ENCODE peak calls at places on chromosomes 2 and 18, in four cellular contexts. V is H9, E is IMR-90, H is H1. O is an unnamed sample.

GRCh38 chr2:71882949-71883472 is 264.7 kb downstream of the CYP26B1 start:
- DNase-seq in H (no peak), V (peak), E (peak), O (peak)

GRCh38 chr2:126342457-126342856 is 313.5 kb upstream of the GYPC start:
- DNase-seq in H (no peak), V (no peak), E (no peak), O (no peak)

GRCh38 chr18:63890950-63891304 is 3.4 kb downstream of the SERPINB2 start:
- DNase-seq in E (peak), H (no peak), V (no peak), O (no peak)

GRCh38 chr18:47203626-47204464 is 27.7 kb upstream of the IER3IP1 start:
- DNase-seq in E (no peak), H (no peak), V (no peak), O (peak)

GRCh38 chr2:45962522-45962921 is 311.0 kb downstream of the PRKCE start:
- DNase-seq in V (no peak), H (no peak), E (peak), O (no peak)

GRCh38 chr2:172101008-172101706 is 1.5 kb downstream of the DLX2 start:
- DNase-seq in E (no peak), V (no peak), H (peak), O (peak)

GRCh38 chr2:171922230-171923022 is at the start of gene HAT1:
- DNase-seq in E (peak), H (peak), V (peak), O (peak)

GRCh38 chr2:112259509-112260294 is 4.9 kb upstream of the ZC3H8 start:
- DNase-seq in V (peak), H (peak), E (peak), O (peak)

GRCh38 chr2:241948299-241948897 is 78.9 kb downstream of the RTP5 start:
- DNase-seq in H (no peak), V (no peak), E (no peak), O (no peak)

GRCh38 chr2:40303746-40304145 is 148.1 kb downstream of the SLC8A1 start:
- DNase-seq in H (no peak), E (no peak), V (no peak), O (no peak)

GRCh38 chr2:69164379-69164778 is 151.4 kb downstream of the ANTXR1 start:
- DNase-seq in H (no peak), E (peak), V (no peak), O (no peak)

GRCh38 chr2:192379736-192380135 is 185.0 kb upstream of the TMEFF2 start:
- DNase-seq in V (no peak), E (no peak), H (no peak), O (no peak)

GRCh38 chr2:241597561-241597960 is 39.0 kb downstream of the BOK start:
- DNase-seq in E (no peak), H (no peak), V (no peak), O (no peak)

GRCh38 chr2:239495175-239495574 is 94.4 kb upstream of the HDAC4 start:
- DNase-seq in H (no peak), E (no peak), V (no peak), O (no peak)

GRCh38 chr18:48667276-48668254 is 128.7 kb downstream of the CTIF start:
- DNase-seq in E (peak), V (peak), H (no peak), O (peak)

GRCh38 chr18:62144338-62144737 is 42.5 kb downstream of the PIGN start:
- DNase-seq in E (no peak), V (no peak), H (no peak), O (no peak)

GRCh38 chr2:234565201-234565600 is 68.3 kb upstream of the ARL4C start:
- DNase-seq in V (no peak), E (no peak), H (no peak), O (no peak)

GRCh38 chr18:6242004-6242403 is 172.7 kb downstream of the L3MBTL4 start:
- DNase-seq in H (no peak), E (no peak), V (peak), O (no peak)

GRCh38 chr18:47752796-47753645 is 177.4 kb downstream of the SMAD2 start:
- DNase-seq in V (no peak), H (peak), E (no peak), O (no peak)

GRCh38 chr2:69499966-69500365 is 62.7 kb upstream of the NFU1 start:
- DNase-seq in E (peak), V (no peak), H (no peak), O (no peak)

GRCh38 chr2:118845005-118845842 is 2.2 kb downstream of the EN1 start:
- DNase-seq in E (no peak), H (peak), V (peak), O (peak)

GRCh38 chr2:17550907-17551306 is 10.4 kb downstream of the VSNL1 start:
- DNase-seq in E (no peak), H (no peak), V (no peak), O (no peak)

GRCh38 chr2:203802277-203803045 is 65.1 kb upstream of the CTLA4 start:
- DNase-seq in E (peak), H (no peak), V (no peak), O (no peak)

GRCh38 chr2:10033251-10034006 is 9.9 kb upstream of the KLF11 start:
- DNase-seq in V (no peak), H (no peak), E (no peak), O (no peak)

GRCh38 chr2:207385903-207386302 is 143.9 kb upstream of the CREB1 start:
- DNase-seq in V (no peak), H (no peak), E (peak), O (no peak)

GRCh38 chr2:222810044-222810443 is 50.8 kb upstream of the ACSL3 start:
- DNase-seq in V (no peak), H (no peak), E (no peak), O (no peak)

GRCh38 chr2:195533771-195534642 is 123.0 kb upstream of the SLC39A10 start:
- DNase-seq in V (no peak), H (no peak), E (peak), O (peak)

GRCh38 chr18:78982186-78982585 is 2.6 kb downstream of the SALL3 start:
- DNase-seq in H (no peak), V (no peak), E (no peak), O (peak)

GRCh38 chr2:157125685-157126084 is 131.8 kb upstream of the GALNT5 start:
- DNase-seq in H (no peak), E (no peak), V (no peak), O (no peak)

GRCh38 chr18:48804856-48805610 is 145.7 kb downstream of the SMAD7 start:
- DNase-seq in E (no peak), H (no peak), V (peak), O (no peak)

GRCh38 chr18:10724666-10725065 is 198.8 kb downstream of the NAPG start:
- DNase-seq in V (no peak), E (no peak), H (no peak), O (no peak)

GRCh38 chr2:26336719-26337118 is 9.2 kb upstream of the SELENOI start:
- DNase-seq in E (no peak), V (no peak), H (no peak), O (no peak)

GRCh38 chr2:188079176-188079575 is 212.5 kb upstream of the GULP1 start:
- DNase-seq in E (peak), H (no peak), V (no peak), O (no peak)

DNA sequence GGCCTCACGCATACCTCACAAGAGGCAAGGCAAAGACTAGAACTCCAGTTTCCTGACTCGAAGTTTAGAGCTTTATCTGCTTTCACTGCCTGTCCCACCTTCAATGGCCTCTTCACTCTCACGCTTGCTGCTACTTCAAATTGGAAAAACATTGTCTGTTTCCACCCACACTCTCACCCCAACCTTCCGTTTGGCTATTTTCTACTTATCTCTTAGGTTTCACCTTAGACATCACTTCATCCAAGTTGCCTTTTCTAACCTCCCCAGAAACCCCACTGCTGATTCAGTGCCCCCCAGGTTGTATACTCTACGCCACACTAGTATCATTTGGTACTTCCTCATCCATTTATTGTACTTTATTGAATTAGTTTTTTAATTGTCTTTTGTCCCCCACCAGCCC is 5.2 kb upstream of the MBD2 start:
- DNase-seq in E (no peak), H (no peak), V (no peak), O (no peak)
- H4K5ac ChIP-seq in E (no peak), H (no peak), V (no peak), O (no peak)

GRCh38 chr2:152350155-152350679 is 15.2 kb downstream of the FMNL2 start:
- DNase-seq in H (no peak), V (no peak), E (no peak), O (no peak)

GRCh38 chr2:152344561-152345195 is 9.7 kb downstream of the FMNL2 start:
- DNase-seq in V (no peak), H (no peak), E (no peak), O (no peak)

GRCh38 chr2:152348388-152348787 is 13.4 kb downstream of the FMNL2 start:
- DNase-seq in V (no peak), E (peak), H (no peak), O (no peak)

GRCh38 chr2:152349416-152349815 is 14.4 kb downstream of the FMNL2 start:
- DNase-seq in H (no peak), V (no peak), E (no peak), O (no peak)

GRCh38 chr2:152347076-152347475 is 12.1 kb downstream of the FMNL2 start:
- DNase-seq in V (no peak), E (peak), H (no peak), O (no peak)
- H4K5ac ChIP-seq in V (no peak), E (no peak), H (no peak), O (no peak)

GRCh38 chr2:213185147-213185822 is 33.9 kb upstream of the IKZF2 start:
- DNase-seq in H (no peak), E (no peak), V (no peak), O (no peak)

GRCh38 chr2:213187833-213188532 is 36.6 kb upstream of the IKZF2 start:
- DNase-seq in E (peak), V (peak), H (peak), O (peak)

GRCh38 chr2:213187386-213187785 is 36.0 kb upstream of the IKZF2 start:
- DNase-seq in H (no peak), V (no peak), E (peak), O (no peak)

GRCh38 chr2:213188533-213188867 is 37.1 kb upstream of the IKZF2 start:
- DNase-seq in H (no peak), V (no peak), E (no peak), O (no peak)

DNA sequence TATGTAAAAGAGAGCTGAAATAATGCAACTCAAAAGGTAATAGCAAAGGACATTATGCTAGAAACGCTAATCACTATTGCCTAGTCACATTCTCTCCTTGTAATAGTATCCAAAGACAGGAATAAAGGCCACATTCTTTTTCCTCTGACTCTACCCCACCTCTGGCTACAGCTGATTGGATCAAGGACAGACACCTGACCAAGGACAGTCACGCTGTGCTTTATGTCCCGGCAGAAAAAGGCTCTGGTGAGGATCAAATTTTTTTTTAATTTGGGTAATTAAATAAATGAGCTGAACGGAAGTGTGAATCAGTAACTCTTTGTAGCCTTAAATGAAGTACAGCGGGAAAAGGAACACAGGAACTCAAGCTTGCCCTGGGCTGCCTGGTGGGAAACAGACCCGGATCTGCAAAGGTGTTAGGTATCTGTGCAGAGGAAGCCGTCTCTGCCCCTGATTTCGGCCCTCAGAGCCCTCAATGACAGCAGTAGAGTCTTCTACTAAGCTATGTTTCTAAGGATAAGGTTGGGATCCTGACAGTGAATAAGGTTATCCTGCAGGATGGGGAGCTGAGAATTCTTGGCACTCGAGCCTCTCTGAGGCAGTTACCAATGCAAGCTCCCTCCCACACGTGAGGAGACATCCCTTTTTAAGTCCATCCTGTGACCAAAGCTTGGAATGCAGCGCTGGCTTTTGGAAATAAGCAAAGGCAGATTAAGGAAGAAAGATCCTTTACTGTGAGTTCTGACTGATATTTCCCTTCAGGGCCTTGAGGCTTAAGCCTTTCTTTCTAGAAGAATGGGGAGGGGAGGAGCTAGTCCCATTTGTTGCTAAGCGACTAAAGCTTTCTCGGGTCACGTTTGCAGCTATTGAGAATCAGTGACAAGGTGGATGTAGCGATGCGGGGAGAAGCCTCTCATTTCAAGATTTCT is 37.8 kb upstream of the IKZF2 start:
- DNase-seq in H (peak), E (peak), V (peak), O (peak)
- H4K5ac ChIP-seq in H (peak), E (peak), V (peak), O (no peak)

GRCh38 chr2:145905371-145905770 is 1385.5 kb upstream of the ZEB2 start:
- DNase-seq in E (no peak), H (no peak), V (no peak), O (no peak)
- H4K5ac ChIP-seq in E (no peak), H (no peak), V (no peak), O (no peak)

GRCh38 chr2:201180010-201180409 is 2.9 kb upstream of the CASP10 start:
- DNase-seq in E (no peak), V (no peak), H (no peak), O (no peak)
- H4K5ac ChIP-seq in E (no peak), V (no peak), H (no peak), O (no peak)

DNA sequence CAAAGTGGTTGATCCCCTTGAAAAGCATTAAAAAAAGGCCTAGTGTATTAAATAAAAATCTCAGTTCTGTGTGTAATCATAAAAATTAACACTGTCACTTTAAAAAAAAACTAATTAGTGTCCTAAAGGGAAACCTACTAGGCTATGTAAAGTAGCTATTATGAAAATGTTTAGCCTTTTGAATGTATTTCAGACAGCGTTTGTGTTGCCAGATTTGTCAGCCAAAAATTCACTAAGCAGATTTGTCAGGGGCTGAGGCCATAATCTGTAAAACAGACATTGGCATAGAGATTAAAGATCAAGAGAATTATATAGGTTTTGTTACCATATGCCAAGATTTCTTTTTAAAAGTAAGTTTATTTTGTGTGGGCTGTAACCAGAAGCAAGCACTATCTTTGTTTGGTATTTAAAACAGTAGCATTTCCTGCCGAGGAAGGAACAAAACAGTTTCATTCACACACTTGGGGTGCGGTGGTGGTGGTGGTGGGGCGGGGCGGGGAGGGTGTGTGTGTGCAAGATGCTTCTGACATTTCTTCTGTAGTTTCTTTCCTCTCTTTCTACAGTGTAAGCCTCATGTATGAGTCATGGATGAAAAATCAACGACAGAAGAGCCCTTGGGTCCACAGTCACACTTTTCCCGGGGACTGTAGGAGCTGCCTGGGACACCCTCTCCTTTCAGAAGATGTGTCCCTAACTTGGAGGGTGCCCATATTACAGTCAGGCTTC is 328.5 kb upstream of the FANCL start:
- DNase-seq in V (no peak), H (no peak), E (no peak), O (peak)
- H4K5ac ChIP-seq in V (no peak), H (no peak), E (no peak), O (no peak)

GRCh38 chr2:96775160-96775559 is 14.5 kb downstream of the CNNM4 start:
- DNase-seq in H (no peak), V (no peak), E (peak), O (no peak)
- H4K5ac ChIP-seq in H (no peak), V (no peak), E (no peak), O (no peak)

GRCh38 chr2:216604458-216604857 is 28.8 kb upstream of the IGFBP2 start:
- DNase-seq in E (no peak), V (no peak), H (no peak), O (no peak)
- H4K5ac ChIP-seq in E (no peak), V (no peak), H (no peak), O (no peak)

DNA sequence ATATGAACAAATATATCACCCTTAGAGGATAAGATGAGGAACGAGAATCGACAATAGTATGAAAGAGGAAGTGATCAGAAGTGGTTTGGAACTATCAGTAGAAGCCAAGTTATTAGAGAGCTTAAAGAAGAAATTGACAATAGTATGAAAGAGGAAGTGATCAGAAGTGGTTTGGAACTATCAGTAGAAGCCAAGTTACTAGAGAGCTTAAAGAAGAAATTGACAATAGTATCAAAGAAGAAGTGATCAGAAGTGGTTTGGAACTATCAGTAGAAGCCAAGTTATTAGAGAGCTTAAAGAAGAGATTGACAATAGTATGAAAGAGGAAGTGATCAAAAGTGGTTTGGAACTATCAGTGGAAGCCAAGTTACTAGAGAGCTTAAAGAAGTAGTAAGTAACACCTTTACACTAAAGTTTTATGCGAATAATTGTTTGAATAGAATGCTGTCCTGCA is 175.5 kb downstream of the ZNF407 start:
- DNase-seq in H (no peak), V (no peak), E (no peak), O (no peak)
- H4K5ac ChIP-seq in H (no peak), V (no peak), E (no peak), O (no peak)

GRCh38 chr2:86097114-86097896 is 8.4 kb downstream of the POLR1A start:
- DNase-seq in E (no peak), V (no peak), H (no peak), O (no peak)
- H4K5ac ChIP-seq in E (no peak), V (no peak), H (no peak), O (no peak)